ENCODE peak calls at places on chromosomes 7 and 10, in six cellular contexts. L, J, F, M, G and V are unnamed samples. For H3K9me3, the result is how much of the 10 kb centered on the place peaks cover.

GRCh38 chr10:111836586-111836985 is 347.0 kb downstream of the GPAM start:
- DNase-seq in L (no peak), J (no peak), F (no peak), M (no peak), G (no peak), V (no peak)

GRCh38 chr7:83005410-83005809 is 157.3 kb downstream of the PCLO start:
- DNase-seq in L (no peak), J (peak), F (no peak), M (no peak), G (no peak), V (no peak)

GRCh38 chr10:79131730-79132644 is 63.2 kb downstream of the ZMIZ1 start:
- DNase-seq in L (no peak), J (no peak), F (no peak), M (no peak), G (no peak), V (no peak)

GRCh38 chr7:76423666-76424412 is 911 bp upstream of the ZP3 start:
- DNase-seq in L (no peak), J (peak), F (no peak), M (no peak), G (no peak), V (no peak)

GRCh38 chr10:49280001-49280408 is 19.0 kb upstream of the C10orf71 start:
- DNase-seq in L (no peak), J (no peak), F (no peak), M (no peak), G (peak), V (no peak)

GRCh38 chr7:81333004-81333403 is 414.2 kb upstream of the SEMA3C start:
- DNase-seq in L (no peak), J (no peak), F (no peak), M (no peak), G (no peak), V (no peak)

GRCh38 chr7:23471090-23471859 is 984 bp upstream of the IGF2BP3 start:
- DNase-seq in L (no peak), J (peak), F (no peak), M (no peak), G (no peak), V (peak)

GRCh38 chr10:61970182-61971015 is 68.9 kb downstream of the ARID5B start:
- DNase-seq in L (no peak), J (no peak), F (no peak), M (no peak), G (no peak), V (no peak)

GRCh38 chr7:42907316-42907715 is 4.6 kb downstream of the C7orf25 start:
- DNase-seq in L (no peak), J (no peak), F (no peak), M (no peak), G (no peak), V (no peak)

GRCh38 chr7:140676303-140676702 is 3.6 kb downstream of the ADCK2 start:
- DNase-seq in L (no peak), J (no peak), F (no peak), M (no peak), G (peak), V (no peak)

GRCh38 chr7:17342726-17343125 is 44.3 kb downstream of the AHR start:
- DNase-seq in L (no peak), J (no peak), F (no peak), M (no peak), G (no peak), V (no peak)

GRCh38 chr10:132133005-132133404 is 53.7 kb upstream of the DPYSL4 start:
- DNase-seq in L (peak), J (no peak), F (no peak), M (no peak), G (no peak), V (no peak)

GRCh38 chr7:80493121-80493849 is 18.6 kb downstream of the GNAT3 start:
- DNase-seq in L (no peak), J (no peak), F (no peak), M (no peak), G (no peak), V (no peak)

GRCh38 chr7:133815677-133816210 is 311.4 kb upstream of the LRGUK start:
- DNase-seq in L (no peak), J (no peak), F (no peak), M (no peak), G (no peak), V (no peak)

GRCh38 chr10:121675344-121675743 is 77.1 kb upstream of the FGFR2 start:
- DNase-seq in L (no peak), J (no peak), F (no peak), M (no peak), G (no peak), V (no peak)

GRCh38 chr10:129766611-129767550 is 197.2 kb downstream of the EBF3 start:
- DNase-seq in L (no peak), J (no peak), F (no peak), M (no peak), G (peak), V (no peak)

GRCh38 chr10:49679480-49679893 is at the start of gene C10orf53:
- DNase-seq in L (peak), J (peak), F (no peak), M (no peak), G (no peak), V (peak)

GRCh38 chr7:64887756-64888508 is 15.1 kb upstream of the ZNF273 start:
- DNase-seq in L (peak), J (peak), F (peak), M (no peak), G (peak), V (peak)

GRCh38 chr7:51256244-51256781 is 60.3 kb downstream of the COBL start:
- DNase-seq in L (no peak), J (no peak), F (no peak), M (no peak), G (no peak), V (no peak)

GRCh38 chr10:66572700-66573099 is 353.1 kb upstream of the LRRTM3 start:
- DNase-seq in L (no peak), J (no peak), F (no peak), M (no peak), G (no peak), V (no peak)

GRCh38 chr7:27793780-27794179 is 53.8 kb downstream of the TAX1BP1 start:
- DNase-seq in L (no peak), J (no peak), F (no peak), M (no peak), G (no peak), V (no peak)

GRCh38 chr10:61993676-61994401 is 92.3 kb downstream of the ARID5B start:
- DNase-seq in L (no peak), J (no peak), F (no peak), M (no peak), G (no peak), V (no peak)

GRCh38 chr10:3853547-3853989 is 68.6 kb upstream of the KLF6 start:
- DNase-seq in L (peak), J (no peak), F (peak), M (no peak), G (peak), V (no peak)

GRCh38 chr10:26579256-26580063 is 118.0 kb upstream of the PDSS1 start:
- DNase-seq in L (no peak), J (no peak), F (no peak), M (no peak), G (no peak), V (no peak)

GRCh38 chr10:104028146-104028545 is 57.5 kb downstream of the COL17A1 start:
- DNase-seq in L (peak), J (peak), F (no peak), M (no peak), G (no peak), V (no peak)

GRCh38 chr7:3128857-3129256 is 85.2 kb upstream of the CARD11 start:
- DNase-seq in L (no peak), J (no peak), F (no peak), M (no peak), G (no peak), V (no peak)

GRCh38 chr7:101626069-101626671 is 2.9 kb downstream of the MYL10 start:
- DNase-seq in L (no peak), J (no peak), F (no peak), M (no peak), G (no peak), V (no peak)

GRCh38 chr10:11805792-11806191 is 17.4 kb upstream of the PROSER2 start:
- DNase-seq in L (no peak), J (no peak), F (no peak), M (no peak), G (no peak), V (no peak)

GRCh38 chr10:4048245-4048864 is 263.3 kb upstream of the KLF6 start:
- DNase-seq in L (no peak), J (no peak), F (no peak), M (no peak), G (no peak), V (no peak)

GRCh38 chr7:95180-95862 is 97.0 kb upstream of the FAM20C start:
- DNase-seq in L (no peak), J (no peak), F (no peak), M (no peak), G (no peak), V (no peak)

GRCh38 chr10:101569838-101570763 is 18.0 kb downstream of the POLL start:
- DNase-seq in L (peak), J (peak), F (peak), M (peak), G (peak), V (peak)

GRCh38 chr10:101570764-101571572 is 17.1 kb downstream of the POLL start:
- DNase-seq in L (no peak), J (no peak), F (no peak), M (no peak), G (no peak), V (no peak)

GRCh38 chr10:101567165-101568006 is 20.7 kb downstream of the POLL start:
- DNase-seq in L (no peak), J (no peak), F (no peak), M (no peak), G (peak), V (no peak)

GRCh38 chr10:101568054-101568745 is 19.9 kb downstream of the POLL start:
- DNase-seq in L (no peak), J (no peak), F (no peak), M (no peak), G (peak), V (no peak)

DNA sequence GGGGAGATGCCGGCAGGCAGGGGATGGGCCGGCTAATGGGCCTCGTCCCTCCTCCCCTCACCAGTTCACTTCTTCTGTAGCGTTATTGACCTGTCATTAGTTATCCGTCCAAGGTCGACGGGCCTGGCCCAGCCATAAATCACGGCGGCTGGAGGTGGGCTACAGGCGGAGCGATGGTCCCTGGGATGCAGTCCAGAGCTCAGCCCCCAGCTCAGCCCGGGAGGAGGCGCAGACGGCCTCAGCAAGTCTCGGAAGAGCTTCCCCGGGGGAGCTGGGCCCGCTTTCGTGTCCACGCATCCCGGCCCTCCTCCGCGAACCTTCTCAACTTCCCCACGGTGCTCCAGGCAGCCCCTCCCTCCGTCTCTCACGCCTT is 18.6 kb downstream of the POLL start:
- DNase-seq in L (no peak), J (peak), F (no peak), M (no peak), G (peak), V (no peak)
- TF ChIP-seq CTCF in L (no peak), J (no peak), F (no peak), M (no peak), G (no peak), V (no peak)

GRCh38 chr7:158052381-158053095 is 535.1 kb downstream of the PTPRN2 start:
- DNase-seq in L (no peak), J (no peak), F (no peak), M (no peak), G (peak), V (no peak)
- H3K9me3 ChIP-seq in L (under half), J (under half), F (under half), M (under half), G (under half), V (under half)

GRCh38 chr7:36186841-36187240 is 33.8 kb downstream of the EEPD1 start:
- DNase-seq in L (no peak), J (no peak), F (no peak), M (no peak), G (no peak), V (no peak)
- TF ChIP-seq CTCF in L (no peak), J (no peak), F (no peak), M (no peak), G (no peak), V (no peak)

DNA sequence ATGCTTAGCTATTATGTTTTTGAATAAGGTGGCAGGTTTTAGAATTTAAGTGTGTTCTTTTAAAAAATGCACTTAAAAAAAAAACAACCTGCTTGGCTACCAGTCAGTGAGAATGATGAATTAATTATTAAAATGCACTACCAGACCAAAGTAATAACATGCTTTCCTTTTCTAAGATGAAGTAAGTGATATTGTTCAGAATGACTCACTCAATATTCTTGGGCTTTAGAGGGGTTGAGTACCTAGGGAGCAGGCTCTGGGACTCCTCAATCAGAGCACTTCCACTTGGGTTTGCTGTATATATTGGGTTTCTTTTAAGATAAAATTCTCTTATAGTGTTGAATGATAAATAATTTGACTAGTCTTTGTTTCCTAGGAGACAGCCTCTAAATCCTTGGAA is 8.6 kb downstream of the STAM start:
- DNase-seq in L (no peak), J (no peak), F (no peak), M (no peak), G (no peak), V (no peak)
- H3K9me3 ChIP-seq in L (under half), J (under half), F (under half), M (under half), G (under half), V (under half)

GRCh38 chr7:8724080-8724718 is 290.8 kb downstream of the NXPH1 start:
- DNase-seq in L (peak), J (peak), F (no peak), M (no peak), G (no peak), V (no peak)
- TF ChIP-seq CTCF in L (peak), J (no peak), F (no peak), M (peak), G (no peak), V (no peak)

GRCh38 chr10:133527779-133528271 is 662 bp downstream of the CYP2E1 start:
- DNase-seq in L (no peak), J (no peak), F (no peak), M (no peak), G (no peak), V (no peak)
- H3K9me3 ChIP-seq in L (under half), J (under half), F (under half), M (under half), G (under half), V (under half)

GRCh38 chr10:110792476-110792875 is 79.3 kb upstream of the PDCD4 start:
- DNase-seq in L (no peak), J (peak), F (no peak), M (no peak), G (no peak), V (no peak)

GRCh38 chr10:110793887-110794286 is 77.8 kb upstream of the PDCD4 start:
- DNase-seq in L (no peak), J (no peak), F (no peak), M (no peak), G (no peak), V (no peak)

GRCh38 chr10:110794808-110795207 is 76.9 kb upstream of the PDCD4 start:
- DNase-seq in L (peak), J (peak), F (no peak), M (no peak), G (no peak), V (peak)

GRCh38 chr10:110791541-110792073 is 80.1 kb upstream of the PDCD4 start:
- DNase-seq in L (no peak), J (no peak), F (no peak), M (no peak), G (no peak), V (no peak)

GRCh38 chr10:110793128-110793812 is 78.5 kb upstream of the PDCD4 start:
- DNase-seq in L (no peak), J (no peak), F (no peak), M (no peak), G (no peak), V (no peak)
- TF ChIP-seq CTCF in L (no peak), J (no peak), F (no peak), M (no peak), G (no peak), V (no peak)

GRCh38 chr7:57424515-57425238 is 25.3 kb upstream of the ZNF716 start:
- DNase-seq in L (no peak), J (no peak), F (no peak), M (no peak), G (peak), V (no peak)
- H3K9me3 ChIP-seq in L (under half), J (under half), F (under half), M (under half), G (under half), V (under half)